ENCODE peak calls at places on chromosomes 7 and 10, in six cellular contexts. V is K562, M is HepG2, O is GM12878, G is SK-N-SH, L is H1. N is an unnamed sample.

GRCh38 chr7:23093111-23093510 is 12.5 kb upstream of the KLHL7 start:
- DNase-seq in V (no peak), G (no peak), O (no peak), L (no peak), M (no peak), N (no peak)

GRCh38 chr10:64733980-64734379 is 1212.8 kb downstream of the REEP3 start:
- DNase-seq in G (peak; percentile 22), M (peak; percentile 32), O (no peak), V (no peak), L (no peak), N (peak; percentile 45)

GRCh38 chr10:76881477-76882220 is 756.0 kb downstream of the KCNMA1 start:
- DNase-seq in M (no peak), L (no peak), V (no peak), G (no peak), O (peak; percentile 26), N (no peak)

GRCh38 chr7:30984359-30985107 is 20.8 kb downstream of the GHRHR start:
- DNase-seq in L (peak; percentile 76), G (no peak), O (no peak), M (no peak), V (no peak), N (no peak)

GRCh38 chr7:149620961-149621360 is 123.4 kb upstream of the ZNF746 start:
- DNase-seq in O (no peak), G (no peak), V (no peak), M (no peak), L (no peak), N (no peak)

GRCh38 chr7:11207565-11207964 is 233.9 kb downstream of the PHF14 start:
- DNase-seq in M (no peak), V (no peak), L (no peak), G (no peak), O (no peak), N (no peak)

GRCh38 chr10:12628964-12629766 is 279.8 kb downstream of the CAMK1D start:
- DNase-seq in G (no peak), M (no peak), V (no peak), L (no peak), O (no peak), N (no peak)

GRCh38 chr7:157017639-157018327 is 7.3 kb upstream of the MNX1 start:
- DNase-seq in V (no peak), O (no peak), G (peak; percentile 46), L (no peak), M (no peak), N (no peak)

GRCh38 chr7:125316451-125316850 is 386.8 kb upstream of the POT1 start:
- DNase-seq in M (peak; percentile 8), V (no peak), G (peak; percentile 32), L (peak; percentile 68), O (no peak), N (peak; percentile 15)

GRCh38 chr7:75804004-75804403 is 9.6 kb downstream of the CCL24 start:
- DNase-seq in M (no peak), V (no peak), L (no peak), O (no peak), G (no peak), N (no peak)

GRCh38 chr10:28679941-28680752 is 2.8 kb downstream of the BAMBI start:
- DNase-seq in L (no peak), M (peak; percentile 58), V (peak; percentile 20), O (no peak), G (peak; percentile 37), N (peak; percentile 42)

GRCh38 chr7:101126651-101127459 is at the start of gene SERPINE1:
- DNase-seq in G (peak; percentile 83), M (peak; percentile 98), V (peak; percentile 68), L (no peak), O (peak; percentile 47), N (peak; percentile 98)

GRCh38 chr7:81079736-81080135 is 160.9 kb upstream of the SEMA3C start:
- DNase-seq in G (no peak), M (no peak), L (no peak), V (no peak), O (no peak), N (no peak)

GRCh38 chr7:157528785-157529341 is 192.1 kb downstream of the DNAJB6 start:
- DNase-seq in G (no peak), O (no peak), L (no peak), V (no peak), M (no peak), N (no peak)

GRCh38 chr7:3168869-3169268 is 125.2 kb upstream of the CARD11 start:
- DNase-seq in L (no peak), M (peak; percentile 71), V (no peak), O (no peak), G (no peak), N (no peak)

GRCh38 chr7:55109384-55110167 is 90.8 kb downstream of the EGFR start:
- DNase-seq in G (no peak), M (no peak), O (no peak), V (no peak), L (no peak), N (no peak)

GRCh38 chr7:2012981-2013380 is 219.8 kb downstream of the MAD1L1 start:
- DNase-seq in G (peak; percentile 98), V (no peak), L (no peak), O (no peak), M (no peak), N (no peak)

GRCh38 chr7:82335927-82336326 is 107.7 kb downstream of the CACNA2D1 start:
- DNase-seq in G (peak; percentile 77), L (no peak), O (no peak), M (no peak), V (no peak), N (no peak)

GRCh38 chr7:121081327-121081936 is 92.9 kb downstream of the CPED1 start:
- DNase-seq in G (peak; percentile 45), M (peak; percentile 36), L (no peak), V (peak; percentile 60), O (peak; percentile 5), N (peak; percentile 34)

DNA sequence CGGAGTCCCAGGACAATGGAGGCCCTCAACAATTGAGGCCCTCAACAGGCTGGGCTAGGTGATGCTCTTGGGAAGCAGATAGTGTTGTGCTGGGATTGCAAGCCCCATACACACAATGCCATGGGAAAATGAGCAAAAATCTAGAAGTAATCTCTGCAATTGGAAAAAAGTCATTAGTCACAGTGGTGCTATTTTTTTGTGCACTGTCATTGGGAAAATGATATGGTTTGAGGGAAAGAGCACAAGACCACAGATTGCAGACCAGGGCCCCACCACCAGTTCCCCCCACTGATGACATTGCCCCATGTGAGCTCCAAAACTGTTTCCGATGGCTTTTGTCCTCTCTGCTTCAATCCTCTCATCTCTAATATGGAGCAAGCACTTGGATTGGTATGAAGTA is 1.8 kb downstream of the KCTD7 start:
- DNase-seq in O (no peak), L (no peak), M (no peak), V (no peak), G (no peak), N (no peak)
- H3K4me2 ChIP-seq in O (peak overlapping the region; percentile 83), L (no peak overlapping the region), M (peak overlapping the region; percentile 69), V (no peak overlapping the region), G (peak overlapping the region; percentile 95), N (no peak overlapping the region)

DNA sequence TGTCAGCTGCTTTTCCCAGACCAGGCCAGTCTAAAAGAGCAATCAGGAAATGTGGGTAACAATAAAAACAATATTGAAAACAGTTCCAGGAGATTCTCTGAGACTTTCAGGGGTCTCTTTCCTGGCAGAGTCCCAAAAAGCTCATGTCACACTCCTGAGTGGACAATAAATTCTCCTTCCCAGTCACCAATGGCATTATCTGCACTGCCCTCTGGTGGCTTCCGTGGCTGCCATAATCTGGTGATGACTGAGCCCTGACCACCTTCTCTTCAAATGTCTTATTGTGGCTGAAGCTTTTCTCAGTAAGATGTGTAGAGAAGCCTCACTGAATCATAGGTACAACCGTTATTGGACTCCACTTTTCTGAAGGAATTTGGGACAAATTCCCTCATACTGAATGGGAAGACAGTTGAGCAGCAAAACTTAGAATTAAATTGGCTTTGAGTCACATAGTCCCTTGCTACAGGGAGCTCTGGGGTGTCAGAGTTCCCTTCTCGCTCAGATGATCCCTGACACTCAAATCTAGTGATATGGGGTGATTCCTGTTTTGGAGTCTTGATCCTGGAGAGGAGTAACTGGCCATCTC is 24.4 kb upstream of the ASAH2 start:
- DNase-seq in L (no peak), O (peak; percentile 25), M (peak; percentile 20), V (peak; percentile 50), G (peak; percentile 5), N (peak; percentile 18)
- TF ChIP-seq CHD2 in L (no peak), O (no peak), M (no peak), V (no peak), G (no peak), N (no peak)

GRCh38 chr10:93080350-93081046 is 6.8 kb downstream of the CYP26A1 start:
- DNase-seq in V (peak; percentile 75), O (no peak), G (peak; percentile 84), L (no peak), M (peak; percentile 29), N (peak; percentile 87)
- H3K4me2 ChIP-seq in V (peak overlapping the region; percentile 12), O (no peak overlapping the region), G (peak overlapping the region; percentile 49), L (no peak overlapping the region), M (peak overlapping the region; percentile 33), N (peak overlapping the region; percentile 73)

GRCh38 chr7:65382452-65382851 is 8.8 kb downstream of the ZNF92 start:
- DNase-seq in M (no peak), L (no peak), V (no peak), O (no peak), G (no peak), N (no peak)
- TF ChIP-seq CHD2 in M (no peak), L (no peak), V (no peak), O (no peak), G (no peak), N (no peak)

GRCh38 chr7:141411133-141411532 is 140.1 kb upstream of the AGK start:
- DNase-seq in V (no peak), M (no peak), O (no peak), G (no peak), L (no peak), N (no peak)

GRCh38 chr7:141409911-141410329 is 141.3 kb upstream of the AGK start:
- DNase-seq in O (no peak), M (no peak), L (no peak), V (no peak), G (peak; percentile 68), N (no peak)

GRCh38 chr7:141408440-141408839 is 142.8 kb upstream of the AGK start:
- DNase-seq in M (no peak), V (no peak), G (no peak), O (no peak), L (no peak), N (no peak)

GRCh38 chr7:141409219-141409618 is 142.0 kb upstream of the AGK start:
- DNase-seq in G (no peak), V (no peak), M (no peak), O (no peak), L (no peak), N (no peak)

GRCh38 chr7:141410353-141410752 is 140.9 kb upstream of the AGK start:
- DNase-seq in M (no peak), L (no peak), G (no peak), V (no peak), O (no peak), N (no peak)
- H3K4me2 ChIP-seq in M (no peak overlapping the region), L (peak overlapping the region; percentile 54), G (no peak overlapping the region), V (no peak overlapping the region), O (no peak overlapping the region), N (no peak overlapping the region)